ENCODE peak calls at places on chromosomes 6 and 20, in ten cellular contexts. One of them, this sample, is unnamed.

GRCh38 chr6:15663057-15663638 is 320 bp upstream of the DTNBP1 start:
- DNase-seq in suprapubic skin: no peak
- DNase-seq in H1: no peak
- DNase-seq in IMR-90: peak; percentile 57
- DNase-seq in transverse colon: no peak
- DNase-seq in psoas muscle: no peak
- DNase-seq in SK-N-SH: peak; percentile 97
- DNase-seq in GM06990: no peak
- DNase-seq in astrocyte: peak; percentile 32
- DNase-seq in ovary: no peak
- DNase-seq in this sample: peak; percentile 40

GRCh38 chr6:131807644-131808459 is at the start of gene ENPP1:
- DNase-seq in SK-N-SH: peak; percentile 73
- DNase-seq in ovary: peak; percentile 70
- DNase-seq in IMR-90: peak; percentile 62
- DNase-seq in suprapubic skin: peak; percentile 92
- DNase-seq in GM06990: peak; percentile 32
- DNase-seq in H1: no peak
- DNase-seq in transverse colon: peak; percentile 69
- DNase-seq in psoas muscle: peak; percentile 85
- DNase-seq in astrocyte: peak; percentile 47
- DNase-seq in this sample: peak; percentile 20

GRCh38 chr6:35691027-35691824 is 2.5 kb upstream of the FKBP5 start:
- DNase-seq in psoas muscle: peak; percentile 93
- DNase-seq in suprapubic skin: peak; percentile 94
- DNase-seq in SK-N-SH: no peak
- DNase-seq in transverse colon: peak; percentile 77
- DNase-seq in GM06990: no peak
- DNase-seq in ovary: peak; percentile 95
- DNase-seq in H1: no peak
- DNase-seq in IMR-90: peak; percentile 44
- DNase-seq in astrocyte: no peak
- DNase-seq in this sample: peak; percentile 20

GRCh38 chr6:168823397-168824020 is 382.5 kb downstream of the SMOC2 start:
- DNase-seq in suprapubic skin: no peak
- DNase-seq in psoas muscle: no peak
- DNase-seq in transverse colon: no peak
- DNase-seq in astrocyte: no peak
- DNase-seq in SK-N-SH: no peak
- DNase-seq in GM06990: no peak
- DNase-seq in ovary: peak; percentile 40
- DNase-seq in H1: no peak
- DNase-seq in IMR-90: no peak
- DNase-seq in this sample: no peak

GRCh38 chr6:71038966-71039365 is 82.1 kb upstream of the B3GAT2 start:
- DNase-seq in psoas muscle: no peak
- DNase-seq in suprapubic skin: no peak
- DNase-seq in SK-N-SH: no peak
- DNase-seq in ovary: no peak
- DNase-seq in GM06990: no peak
- DNase-seq in H1: no peak
- DNase-seq in transverse colon: no peak
- DNase-seq in astrocyte: no peak
- DNase-seq in IMR-90: no peak
- DNase-seq in this sample: peak; percentile 3

GRCh38 chr6:170443151-170443662 is 109.9 kb downstream of the PSMB1 start:
- DNase-seq in GM06990: no peak
- DNase-seq in ovary: no peak
- DNase-seq in IMR-90: no peak
- DNase-seq in suprapubic skin: peak; percentile 58
- DNase-seq in astrocyte: no peak
- DNase-seq in H1: no peak
- DNase-seq in transverse colon: no peak
- DNase-seq in psoas muscle: no peak
- DNase-seq in SK-N-SH: peak; percentile 41
- DNase-seq in this sample: no peak

GRCh38 chr6:53168516-53169257 is 20.0 kb upstream of the GCM1 start:
- DNase-seq in psoas muscle: no peak
- DNase-seq in transverse colon: no peak
- DNase-seq in ovary: no peak
- DNase-seq in IMR-90: peak; percentile 36
- DNase-seq in suprapubic skin: no peak
- DNase-seq in H1: no peak
- DNase-seq in astrocyte: peak; percentile 86
- DNase-seq in GM06990: no peak
- DNase-seq in SK-N-SH: no peak
- DNase-seq in this sample: peak; percentile 87

GRCh38 chr6:128186724-128187123 is 285.9 kb upstream of the THEMIS start:
- DNase-seq in IMR-90: peak; percentile 34
- DNase-seq in H1: no peak
- DNase-seq in astrocyte: no peak
- DNase-seq in ovary: no peak
- DNase-seq in suprapubic skin: no peak
- DNase-seq in transverse colon: no peak
- DNase-seq in SK-N-SH: no peak
- DNase-seq in psoas muscle: no peak
- DNase-seq in GM06990: no peak
- DNase-seq in this sample: no peak

DNA sequence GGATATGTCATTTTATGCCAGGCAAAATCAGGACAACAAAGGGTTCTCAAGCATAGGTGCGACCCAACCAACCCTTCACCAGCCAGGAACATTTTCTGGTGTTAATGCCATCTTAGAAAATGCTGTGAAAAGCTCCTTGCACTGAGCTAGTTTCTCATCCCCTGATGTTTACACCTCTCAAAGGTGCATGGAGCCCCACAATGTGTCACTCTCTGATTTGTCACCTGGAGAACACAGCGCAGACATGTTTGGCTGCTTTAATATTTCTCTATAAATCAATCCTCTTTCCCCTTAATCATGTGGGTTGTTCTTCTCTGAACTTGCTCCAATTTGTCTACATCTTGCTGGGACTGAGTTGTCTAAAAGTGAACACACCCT is 244.3 kb downstream of the TSHZ2 start:
- DNase-seq in suprapubic skin: no peak
- DNase-seq in H1: no peak
- DNase-seq in IMR-90: no peak
- DNase-seq in astrocyte: no peak
- DNase-seq in GM06990: no peak
- DNase-seq in SK-N-SH: no peak
- DNase-seq in psoas muscle: no peak
- DNase-seq in ovary: no peak
- DNase-seq in transverse colon: no peak
- DNase-seq in this sample: no peak
- H3K4me3 ChIP-seq in suprapubic skin: peak overlapping the region; percentile 39
- H3K4me3 ChIP-seq in H1: no peak overlapping the region
- H3K4me3 ChIP-seq in IMR-90: no peak overlapping the region
- H3K4me3 ChIP-seq in astrocyte: no peak overlapping the region
- H3K4me3 ChIP-seq in GM06990: no peak overlapping the region
- H3K4me3 ChIP-seq in SK-N-SH: no peak overlapping the region
- H3K4me3 ChIP-seq in psoas muscle: no peak overlapping the region
- H3K4me3 ChIP-seq in ovary: no peak overlapping the region
- H3K4me3 ChIP-seq in transverse colon: no peak overlapping the region
- H3K4me3 ChIP-seq in this sample: no peak overlapping the region

DNA sequence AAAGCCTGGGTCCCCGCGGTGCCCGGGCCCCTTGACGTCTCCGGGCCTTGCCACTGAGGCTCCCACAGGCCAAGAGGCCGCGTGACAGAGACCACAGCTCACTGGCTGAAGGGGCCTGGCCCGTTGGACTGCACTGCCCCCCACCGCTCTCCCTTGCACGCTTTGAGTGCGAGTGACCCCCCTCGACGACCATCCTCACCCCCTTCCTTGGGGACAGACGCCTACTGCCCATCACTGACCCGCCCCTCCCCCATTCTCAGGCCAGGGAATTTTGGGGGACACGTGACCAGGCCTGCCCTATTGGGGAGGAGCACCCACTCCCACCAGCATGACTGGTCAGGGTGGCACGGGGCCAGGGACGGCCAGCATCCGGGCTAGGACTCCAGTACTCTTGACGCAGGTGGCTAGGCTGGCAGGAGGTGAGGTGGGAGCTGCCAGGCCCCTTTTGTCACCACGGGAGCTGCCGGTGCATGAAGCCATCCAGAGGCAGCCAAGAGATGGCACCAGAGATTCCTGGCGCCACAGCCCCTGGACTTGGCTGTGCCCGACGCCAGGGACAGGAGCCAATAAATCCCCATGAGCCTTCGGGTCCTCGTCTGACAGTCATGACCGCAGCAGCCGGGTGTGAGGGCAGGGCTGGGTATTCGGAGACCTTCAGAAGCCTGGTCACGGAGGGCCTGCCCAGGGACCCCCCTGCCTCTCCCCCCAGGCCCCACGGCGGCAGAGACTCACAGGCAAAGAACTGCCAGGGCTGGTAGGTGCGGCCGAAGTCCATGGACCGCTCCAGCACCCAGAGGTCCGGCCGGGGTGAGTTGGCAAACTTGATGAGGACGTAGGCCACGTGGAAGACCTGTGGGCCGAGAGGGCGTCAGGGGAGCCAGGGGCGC is 14.5 kb downstream of the LAMA5 start:
- DNase-seq in ovary: no peak
- DNase-seq in psoas muscle: peak; percentile 91
- DNase-seq in transverse colon: no peak
- DNase-seq in GM06990: no peak
- DNase-seq in H1: no peak
- DNase-seq in SK-N-SH: peak; percentile 92
- DNase-seq in suprapubic skin: no peak
- DNase-seq in astrocyte: no peak
- DNase-seq in IMR-90: no peak
- DNase-seq in this sample: peak; percentile 55
- TF ChIP-seq CTCF in ovary: no peak
- TF ChIP-seq CTCF in psoas muscle: peak; percentile 38
- TF ChIP-seq CTCF in transverse colon: peak; percentile 11
- TF ChIP-seq CTCF in GM06990: no peak
- TF ChIP-seq CTCF in H1: no peak
- TF ChIP-seq CTCF in SK-N-SH: peak; percentile 23
- TF ChIP-seq CTCF in suprapubic skin: no peak
- TF ChIP-seq CTCF in astrocyte: no peak
- TF ChIP-seq CTCF in IMR-90: no peak
- TF ChIP-seq CTCF in this sample: peak; percentile 49

GRCh38 chr6:44271914-44272313 is 1.7 kb downstream of the TMEM151B start:
- DNase-seq in astrocyte: no peak
- DNase-seq in SK-N-SH: peak; percentile 16
- DNase-seq in suprapubic skin: no peak
- DNase-seq in IMR-90: no peak
- DNase-seq in psoas muscle: no peak
- DNase-seq in transverse colon: no peak
- DNase-seq in ovary: no peak
- DNase-seq in GM06990: no peak
- DNase-seq in H1: no peak
- DNase-seq in this sample: no peak
- H3K27me3 ChIP-seq in astrocyte: peaks cover 40% of the 10 kb centered on the region
- H3K27me3 ChIP-seq in SK-N-SH: peaks cover 36% of the 10 kb centered on the region
- H3K27me3 ChIP-seq in suprapubic skin: peaks cover 63% of the 10 kb centered on the region
- H3K27me3 ChIP-seq in IMR-90: peaks cover 72% of the 10 kb centered on the region
- H3K27me3 ChIP-seq in psoas muscle: peaks cover 15% of the 10 kb centered on the region
- H3K27me3 ChIP-seq in transverse colon: peaks cover 86% of the 10 kb centered on the region
- H3K27me3 ChIP-seq in ovary: no peaks in the 10 kb centered on the region
- H3K27me3 ChIP-seq in GM06990: peaks cover 5% of the 10 kb centered on the region
- H3K27me3 ChIP-seq in H1: peaks cover 3% of the 10 kb centered on the region
- H3K27me3 ChIP-seq in this sample: peaks cover 22% of the 10 kb centered on the region

DNA sequence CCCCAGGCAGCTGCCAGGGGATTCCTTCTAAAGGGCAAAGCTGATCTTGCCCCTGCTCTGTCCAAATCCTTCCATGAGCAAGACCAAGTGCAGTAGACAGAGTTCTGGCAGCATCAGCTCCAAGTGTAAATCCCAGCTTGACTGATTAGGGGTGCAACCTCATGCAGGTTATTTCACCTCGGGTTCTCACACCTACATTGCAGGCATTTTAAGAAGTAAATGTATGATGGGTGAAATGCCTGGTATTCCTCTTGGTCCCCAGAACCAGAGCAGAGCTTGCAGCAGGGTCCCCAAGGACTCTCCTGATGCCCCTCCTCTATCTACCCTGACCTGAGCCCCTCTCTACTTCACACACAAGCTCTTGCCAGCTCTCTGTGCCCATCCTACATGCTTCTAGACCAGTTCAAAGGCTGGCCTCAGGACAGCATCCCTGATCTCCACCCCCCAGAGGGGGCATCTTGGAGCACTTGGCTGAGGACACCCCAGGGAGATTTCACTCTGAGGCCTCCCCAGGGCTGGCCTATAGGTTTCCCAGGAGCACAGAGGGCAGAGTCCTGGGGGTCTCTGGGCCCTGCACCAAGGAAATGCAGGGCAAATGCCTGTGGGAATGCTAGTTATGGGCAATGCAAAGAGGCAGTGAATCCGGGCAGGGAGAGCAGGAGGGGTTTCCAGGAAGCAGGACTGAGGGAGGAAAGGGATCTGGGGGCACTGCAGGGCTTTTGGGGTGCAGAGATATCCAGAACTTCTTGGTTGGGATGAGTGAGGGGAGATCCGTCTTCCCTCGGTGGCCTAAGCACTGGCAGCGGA is 1.0 kb downstream of the LZTS3 start:
- DNase-seq in astrocyte: no peak
- DNase-seq in psoas muscle: no peak
- DNase-seq in H1: no peak
- DNase-seq in IMR-90: no peak
- DNase-seq in ovary: no peak
- DNase-seq in GM06990: no peak
- DNase-seq in suprapubic skin: no peak
- DNase-seq in transverse colon: no peak
- DNase-seq in SK-N-SH: no peak
- DNase-seq in this sample: no peak
- H3K4me3 ChIP-seq in astrocyte: peak overlapping the region; percentile 92
- H3K4me3 ChIP-seq in psoas muscle: peak overlapping the region; percentile 81
- H3K4me3 ChIP-seq in H1: peak overlapping the region; percentile 88
- H3K4me3 ChIP-seq in IMR-90: peak overlapping the region; percentile 91
- H3K4me3 ChIP-seq in ovary: peak overlapping the region; percentile 99
- H3K4me3 ChIP-seq in GM06990: peak overlapping the region; percentile 77
- H3K4me3 ChIP-seq in suprapubic skin: peak overlapping the region; percentile 90
- H3K4me3 ChIP-seq in transverse colon: peak overlapping the region; percentile 83
- H3K4me3 ChIP-seq in SK-N-SH: peak overlapping the region; percentile 89
- H3K4me3 ChIP-seq in this sample: no peak overlapping the region

GRCh38 chr6:54266400-54266923 is 41.8 kb upstream of the TINAG start:
- DNase-seq in astrocyte: no peak
- DNase-seq in psoas muscle: no peak
- DNase-seq in GM06990: no peak
- DNase-seq in SK-N-SH: no peak
- DNase-seq in ovary: no peak
- DNase-seq in IMR-90: no peak
- DNase-seq in H1: no peak
- DNase-seq in suprapubic skin: no peak
- DNase-seq in transverse colon: no peak
- DNase-seq in this sample: no peak
- TF ChIP-seq CTCF in astrocyte: no peak
- TF ChIP-seq CTCF in psoas muscle: no peak
- TF ChIP-seq CTCF in GM06990: no peak
- TF ChIP-seq CTCF in SK-N-SH: peak; percentile 16
- TF ChIP-seq CTCF in ovary: no peak
- TF ChIP-seq CTCF in IMR-90: no peak
- TF ChIP-seq CTCF in H1: peak; percentile 56
- TF ChIP-seq CTCF in suprapubic skin: no peak
- TF ChIP-seq CTCF in transverse colon: no peak
- TF ChIP-seq CTCF in this sample: no peak

GRCh38 chr20:62969179-62969760 is 16.8 kb downstream of the SLC17A9 start:
- DNase-seq in psoas muscle: no peak
- DNase-seq in SK-N-SH: no peak
- DNase-seq in H1: no peak
- DNase-seq in IMR-90: no peak
- DNase-seq in GM06990: no peak
- DNase-seq in suprapubic skin: no peak
- DNase-seq in astrocyte: no peak
- DNase-seq in transverse colon: no peak
- DNase-seq in ovary: no peak
- DNase-seq in this sample: no peak
- H3K27me3 ChIP-seq in psoas muscle: peaks cover 11% of the 10 kb centered on the region
- H3K27me3 ChIP-seq in SK-N-SH: peaks cover 26% of the 10 kb centered on the region
- H3K27me3 ChIP-seq in H1: peaks cover 23% of the 10 kb centered on the region
- H3K27me3 ChIP-seq in IMR-90: peaks cover 50% of the 10 kb centered on the region
- H3K27me3 ChIP-seq in GM06990: no peaks in the 10 kb centered on the region
- H3K27me3 ChIP-seq in suprapubic skin: peaks cover 32% of the 10 kb centered on the region
- H3K27me3 ChIP-seq in astrocyte: peaks cover 18% of the 10 kb centered on the region
- H3K27me3 ChIP-seq in transverse colon: peaks cover 39% of the 10 kb centered on the region
- H3K27me3 ChIP-seq in ovary: no peaks in the 10 kb centered on the region
- H3K27me3 ChIP-seq in this sample: peaks cover 15% of the 10 kb centered on the region

This sample was measured in bronchial epithelial cell.